ENCODE peak calls at places on chromosomes 4 and X, in six cellular contexts. K is HepG2, Y is A549, G is endothelial cell of umbilical vein, O is K562, I is GM12878. B is an unnamed sample.

GRCh38 chrX:118523920-118524319 is 28.3 kb downstream of the DOCK11 start:
- DNase-seq in K (no peak), I (no peak), O (no peak), Y (no peak), G (no peak), B (no peak)

GRCh38 chr4:133150643-133151300 is 1.7 kb downstream of the PCDH10 start:
- DNase-seq in G (peak), Y (peak), I (no peak), K (no peak), O (no peak), B (no peak)

GRCh38 chrX:105226499-105226898 is 6.0 kb upstream of the TEX13A start:
- DNase-seq in G (no peak), Y (no peak), K (no peak), I (no peak), O (no peak), B (no peak)

GRCh38 chr4:151417164-151417571 is 8.2 kb downstream of the FHIP1A start:
- DNase-seq in O (no peak), I (no peak), G (no peak), Y (no peak), K (peak), B (peak)

GRCh38 chr4:15130441-15130840 is 128.2 kb downstream of the CPEB2 start:
- DNase-seq in Y (no peak), K (no peak), I (no peak), G (no peak), O (no peak), B (no peak)

GRCh38 chr4:75658881-75659280 is 14.3 kb downstream of the G3BP2 start:
- DNase-seq in Y (peak), O (no peak), G (peak), K (no peak), I (no peak), B (no peak)

GRCh38 chrX:68708503-68709290 is 61.2 kb downstream of the STARD8 start:
- DNase-seq in O (no peak), I (no peak), Y (no peak), G (no peak), K (no peak), B (no peak)

GRCh38 chr4:46425775-46426400 is 36.0 kb upstream of the GABRA2 start:
- DNase-seq in O (no peak), Y (no peak), G (no peak), K (peak), I (no peak), B (peak)

GRCh38 chr4:122652379-122652778 is 31.5 kb upstream of the IL21 start:
- DNase-seq in G (peak), K (peak), I (no peak), O (peak), Y (peak), B (peak)

GRCh38 chr4:105327222-105327621 is 146.6 kb downstream of the PPA2 start:
- DNase-seq in K (no peak), O (no peak), G (no peak), I (no peak), Y (no peak), B (no peak)

GRCh38 chr4:73257242-73257994 is 1.2 kb downstream of the ANKRD17 start:
- DNase-seq in I (no peak), Y (peak), O (peak), G (peak), K (peak), B (peak)

GRCh38 chr4:142021761-142022160 is 385.4 kb downstream of the IL15 start:
- DNase-seq in K (no peak), O (no peak), I (no peak), Y (no peak), G (no peak), B (no peak)

GRCh38 chrX:17291141-17291900 is 83.7 kb upstream of the NHS start:
- DNase-seq in I (no peak), K (no peak), G (no peak), Y (no peak), O (no peak), B (no peak)

GRCh38 chr4:185708348-185708747 is 103.6 kb downstream of the SORBS2 start:
- DNase-seq in K (no peak), O (no peak), G (peak), I (no peak), Y (no peak), B (no peak)

GRCh38 chr4:1505511-1506451 is 99.5 kb upstream of the NKX1-1 start:
- DNase-seq in G (no peak), I (no peak), O (no peak), K (no peak), Y (no peak), B (no peak)

GRCh38 chr4:33226133-33226532 is 2506.0 kb downstream of the PCDH7 start:
- DNase-seq in I (peak), G (no peak), O (no peak), K (no peak), Y (no peak), B (no peak)

GRCh38 chr4:72846280-72847111 is 223.0 kb downstream of the COX18 start:
- DNase-seq in O (peak), I (no peak), G (no peak), K (peak), Y (peak), B (peak)

GRCh38 chrX:108081110-108081509 is 10.2 kb downstream of the PSMD10 start:
- DNase-seq in O (no peak), G (no peak), Y (no peak), K (no peak), I (no peak), B (no peak)

GRCh38 chr4:125520258-125520990 is 205.7 kb downstream of the FAT4 start:
- DNase-seq in Y (no peak), O (no peak), I (no peak), K (no peak), G (peak), B (no peak)

GRCh38 chrX:68584221-68584620 is 63.2 kb upstream of the STARD8 start:
- DNase-seq in K (no peak), Y (no peak), O (peak), G (no peak), I (no peak), B (peak)

GRCh38 chrX:101485212-101486064 is at the start of gene ARMCX4:
- DNase-seq in K (no peak), I (no peak), O (no peak), G (peak), Y (no peak), B (no peak)

GRCh38 chr4:159677521-159677920 is 574.6 kb downstream of the RAPGEF2 start:
- DNase-seq in Y (no peak), O (no peak), I (no peak), K (no peak), G (no peak), B (no peak)

GRCh38 chr4:1116837-1117236 is 3.5 kb upstream of the RNF212 start:
- DNase-seq in G (no peak), O (no peak), I (no peak), Y (no peak), K (no peak), B (peak)

GRCh38 chr4:61231421-61231820 is 31.3 kb downstream of the ADGRL3 start:
- DNase-seq in O (no peak), I (no peak), Y (no peak), K (no peak), G (no peak), B (no peak)

GRCh38 chr4:102620697-102621497 is 119.7 kb downstream of the NFKB1 start:
- DNase-seq in Y (peak), K (peak), G (peak), O (peak), I (no peak), B (peak)

GRCh38 chr4:148447672-148448071 is 5.5 kb upstream of the NR3C2 start:
- DNase-seq in I (no peak), G (peak), O (no peak), K (no peak), Y (no peak), B (peak)

GRCh38 chrX:106898462-106898861 is 4.7 kb downstream of the RIPPLY1 start:
- DNase-seq in G (peak), K (peak), Y (peak), I (peak), O (peak), B (peak)

GRCh38 chrX:72620550-72621145 is 48.0 kb upstream of the HDAC8 start:
- DNase-seq in I (no peak), K (peak), Y (peak), O (peak), G (peak), B (peak)

GRCh38 chr4:14716622-14717021 is 285.7 kb upstream of the CPEB2 start:
- DNase-seq in I (no peak), Y (no peak), K (no peak), O (no peak), G (no peak), B (no peak)

GRCh38 chr4:126799971-126800722 is 832.6 kb upstream of the INTU start:
- DNase-seq in K (no peak), O (no peak), G (peak), Y (no peak), I (no peak), B (no peak)

GRCh38 chr4:111992604-111993151 is 152.6 kb upstream of the FAM241A start:
- DNase-seq in Y (no peak), G (no peak), I (no peak), O (no peak), K (no peak), B (no peak)

GRCh38 chr4:9762823-9763475 is 18.5 kb upstream of the DRD5 start:
- DNase-seq in O (peak), G (peak), K (peak), Y (peak), I (peak), B (peak)

GRCh38 chr4:147851135-147851534 is 119.2 kb downstream of the ARHGAP10 start:
- DNase-seq in Y (no peak), O (no peak), G (no peak), I (no peak), K (no peak), B (no peak)

GRCh38 chr4:156594619-156595018 is 377.0 kb downstream of the PDGFC start:
- DNase-seq in I (no peak), K (no peak), O (no peak), G (no peak), Y (no peak), B (no peak)
- TF ChIP-seq MAX in I (no peak), K (no peak), O (no peak), G (no peak), Y (no peak), B (no peak)

DNA sequence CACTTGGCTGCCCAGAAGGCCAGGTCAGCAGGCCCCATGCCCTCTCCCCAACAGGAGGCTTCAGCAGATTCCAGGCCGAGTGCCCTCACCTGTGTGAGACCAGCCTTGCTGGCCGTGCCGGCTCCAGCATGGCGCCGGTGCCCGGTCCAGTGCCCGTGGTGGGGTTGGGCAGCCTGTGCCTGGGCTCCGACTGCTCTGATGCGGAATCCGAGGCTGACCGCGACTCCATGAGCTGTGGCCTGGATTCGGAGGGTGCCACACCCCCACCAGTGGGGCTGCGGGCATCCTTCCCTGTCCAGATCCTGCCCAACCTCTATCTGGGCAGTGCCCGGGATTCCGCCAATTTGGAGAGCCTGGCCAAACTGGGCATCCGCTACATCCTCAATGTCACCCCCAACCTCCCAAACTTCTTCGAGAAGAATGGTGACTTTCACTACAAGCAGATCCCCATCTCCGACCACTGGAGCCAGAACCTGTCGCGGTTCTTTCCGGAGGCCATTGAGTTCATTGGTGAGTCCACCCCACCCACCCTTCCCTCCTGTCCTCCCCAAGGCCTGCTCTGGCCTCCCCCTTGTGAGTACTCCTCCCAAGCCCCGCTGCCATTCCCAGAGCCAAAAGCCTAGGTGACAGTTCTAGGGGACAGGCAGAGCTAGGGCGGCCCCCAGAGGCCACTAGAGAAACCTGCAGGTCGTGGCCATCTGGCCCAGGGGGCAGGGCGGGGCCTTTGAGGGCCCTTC is 2.3 kb downstream of the DUSP9 start:
- DNase-seq in G (no peak), I (no peak), K (peak), O (peak), Y (peak), B (peak)
- TF ChIP-seq CTCF in G (peak), I (peak), K (peak), O (peak), Y (peak), B (peak)

DNA sequence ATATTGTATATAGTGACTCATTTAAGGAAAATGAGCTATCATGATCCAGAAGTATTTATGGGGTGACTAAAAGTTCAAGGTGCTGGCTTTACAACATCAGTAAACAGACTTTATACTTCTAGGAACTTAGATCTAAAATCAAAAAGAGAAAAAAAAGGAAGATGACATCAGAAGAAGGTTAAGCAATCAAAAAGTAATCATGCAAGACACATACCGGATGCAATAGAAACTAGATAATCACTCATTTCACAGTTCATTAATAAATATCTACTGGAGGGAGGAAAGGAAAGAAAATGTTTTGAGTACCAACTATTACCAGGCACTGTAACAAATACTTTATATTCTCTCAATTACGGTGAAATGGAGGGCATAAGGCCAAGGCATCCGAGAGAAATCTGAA is 276.4 kb downstream of the SPRY1 start:
- DNase-seq in K (no peak), I (no peak), G (no peak), Y (peak), O (no peak), B (no peak)
- TF ChIP-seq MYC in K (no peak), I (no peak), G (no peak), Y (no peak), O (no peak), B (no peak)

GRCh38 chr4:74357965-74358364 is 7.0 kb upstream of the EREG start:
- DNase-seq in G (no peak), O (no peak), I (no peak), K (no peak), Y (no peak), B (no peak)
- TF ChIP-seq MAX in G (no peak), O (no peak), I (no peak), K (no peak), Y (no peak), B (no peak)

B was measured in NB4.